ENCODE peak calls at places on chromosomes 1 and 21, in eight cellular contexts. X is ELR; P is EL; Z is activated CD8-positive, alpha-beta T cell treated with anti-CD3 and anti-CD28 coated beads for 36 hours; R is stimulated activated naive B cell treated with anti-CD40 and anti-IgM and Interleukin-4, amounts not matched to agents 10 μg/mL and 1 μg/mL and 100 μg/mL, for 72 hours; Y is HS-5; C is iPS DF 19.7; G is CD8-positive, alpha-beta T cell. A is an unnamed sample.

GRCh38 chr1:115679141-115679611 is 37.4 kb downstream of the VANGL1 start:
- DNase-seq in G (no peak), Y (peak), P (peak), C (no peak), R (no peak), Z (no peak), X (peak), A (no peak)

GRCh38 chr21:33109574-33110339 is 39.8 kb downstream of the OLIG1 start:
- DNase-seq in C (no peak), X (no peak), P (no peak), Z (peak), R (no peak), G (no peak), Y (no peak), A (no peak)

GRCh38 chr1:28369518-28370219 is at the start of gene PHACTR4:
- DNase-seq in Z (peak), X (peak), R (peak), G (peak), P (peak), Y (peak), C (peak), A (peak)

GRCh38 chr1:36856126-36856525 is 178.2 kb downstream of the GRIK3 start:
- DNase-seq in Z (no peak), C (no peak), G (no peak), P (no peak), X (no peak), Y (no peak), R (no peak), A (no peak)

GRCh38 chr1:51963592-51964308 is 26.8 kb downstream of the RAB3B start:
- DNase-seq in P (no peak), R (no peak), X (no peak), Z (no peak), C (no peak), Y (no peak), G (no peak), A (no peak)

GRCh38 chr1:117562581-117563491 is 43.0 kb upstream of the TENT5C start:
- DNase-seq in Y (no peak), R (no peak), C (no peak), P (no peak), Z (no peak), X (no peak), G (no peak), A (no peak)

GRCh38 chr1:36831171-36831810 is 203.0 kb downstream of the GRIK3 start:
- DNase-seq in Y (no peak), C (no peak), G (no peak), P (no peak), Z (no peak), R (no peak), X (no peak), A (no peak)

GRCh38 chr1:227888404-227889046 is 59.2 kb downstream of the WNT9A start:
- DNase-seq in G (no peak), C (no peak), Z (peak), P (no peak), R (no peak), Y (no peak), X (no peak), A (no peak)

GRCh38 chr1:108817016-108817415 is 39.9 kb downstream of the AKNAD1 start:
- DNase-seq in R (no peak), C (no peak), P (peak), Y (no peak), G (no peak), X (peak), Z (no peak), A (no peak)

GRCh38 chr1:207904377-207904902 is 6.5 kb downstream of the CD34 start:
- DNase-seq in Y (no peak), C (no peak), G (no peak), R (no peak), X (no peak), P (no peak), Z (no peak), A (no peak)

GRCh38 chr1:42035205-42035829 is 116.6 kb upstream of the HIVEP3 start:
- DNase-seq in Z (peak), X (peak), Y (no peak), G (peak), P (peak), C (no peak), R (no peak), A (no peak)

GRCh38 chr1:235876292-235876914 is 9.7 kb upstream of the LYST start:
- DNase-seq in Y (no peak), P (no peak), G (no peak), Z (no peak), X (no peak), R (no peak), C (no peak), A (no peak)